ENCODE peak calls at places on chromosomes 16 and 17, in five cellular contexts. One of them, this sample, is unnamed.

GRCh38 chr16:27240948-27241531 is 27.5 kb downstream of the NSMCE1 start:
- DNase-seq in T-helper 1 cell: no peak
- DNase-seq in activated naive CD4-positive, alpha-beta T cell treated with Interleukin-2 at 50 U/mL for 16 hours: no peak
- DNase-seq in IMR-90: peak
- DNase-seq in GM19239: no peak
- DNase-seq in this sample: no peak

GRCh38 chr16:53773150-53773846 is 69.3 kb downstream of the FTO start:
- DNase-seq in IMR-90: peak
- DNase-seq in GM19239: peak
- DNase-seq in activated naive CD4-positive, alpha-beta T cell treated with Interleukin-2 at 50 U/mL for 16 hours: no peak
- DNase-seq in T-helper 1 cell: peak
- DNase-seq in this sample: peak

GRCh38 chr16:85460252-85460982 is 152.7 kb upstream of the GSE1 start:
- DNase-seq in IMR-90: no peak
- DNase-seq in activated naive CD4-positive, alpha-beta T cell treated with Interleukin-2 at 50 U/mL for 16 hours: no peak
- DNase-seq in GM19239: no peak
- DNase-seq in T-helper 1 cell: no peak
- DNase-seq in this sample: no peak

GRCh38 chr17:15213381-15214087 is 51.6 kb downstream of the PMP22 start:
- DNase-seq in IMR-90: peak
- DNase-seq in GM19239: no peak
- DNase-seq in T-helper 1 cell: no peak
- DNase-seq in activated naive CD4-positive, alpha-beta T cell treated with Interleukin-2 at 50 U/mL for 16 hours: no peak
- DNase-seq in this sample: no peak

GRCh38 chr16:11530171-11530940 is 56.4 kb downstream of the LITAF start:
- DNase-seq in activated naive CD4-positive, alpha-beta T cell treated with Interleukin-2 at 50 U/mL for 16 hours: no peak
- DNase-seq in IMR-90: peak
- DNase-seq in GM19239: no peak
- DNase-seq in T-helper 1 cell: no peak
- DNase-seq in this sample: no peak

GRCh38 chr17:73681946-73682345 is 37.7 kb upstream of the SDK2 start:
- DNase-seq in IMR-90: no peak
- DNase-seq in GM19239: no peak
- DNase-seq in T-helper 1 cell: no peak
- DNase-seq in activated naive CD4-positive, alpha-beta T cell treated with Interleukin-2 at 50 U/mL for 16 hours: no peak
- DNase-seq in this sample: no peak

GRCh38 chr17:17737938-17738894 is 57.0 kb downstream of the RAI1 start:
- DNase-seq in GM19239: no peak
- DNase-seq in IMR-90: no peak
- DNase-seq in activated naive CD4-positive, alpha-beta T cell treated with Interleukin-2 at 50 U/mL for 16 hours: no peak
- DNase-seq in T-helper 1 cell: no peak
- DNase-seq in this sample: no peak

GRCh38 chr17:72822358-72823023 is 270.0 kb downstream of the SLC39A11 start:
- DNase-seq in T-helper 1 cell: peak
- DNase-seq in GM19239: peak
- DNase-seq in IMR-90: no peak
- DNase-seq in activated naive CD4-positive, alpha-beta T cell treated with Interleukin-2 at 50 U/mL for 16 hours: no peak
- DNase-seq in this sample: no peak

GRCh38 chr17:66570353-66571195 is 264.3 kb upstream of the CACNG5 start:
- DNase-seq in activated naive CD4-positive, alpha-beta T cell treated with Interleukin-2 at 50 U/mL for 16 hours: no peak
- DNase-seq in IMR-90: peak
- DNase-seq in GM19239: no peak
- DNase-seq in T-helper 1 cell: no peak
- DNase-seq in this sample: no peak

This sample was measured in activated CD4-positive, alpha-beta memory T cell treated with anti-CD3 and anti-CD28 coated beads, Interleukin-2, amount 10 ng/mL, durations not matched to agents 7 days and 5 days.